ENCODE peak calls at places on chromosome 1, in eight cellular contexts. K is lower leg skin, T is mammary epithelial cell, J is KG1, G is amniotic epithelial cell, P is GM20000, E is NCI-H774, V is AG20443. A is an unnamed sample.
A peak's percentile ranks its signal among the peaks of the same experiment; 100 is the strongest.

GRCh38 chr1:101112051-101112770 is 86.6 kb upstream of the DPH5 start:
- DNase-seq in P (peak; percentile 26), V (no peak), T (no peak), G (no peak), E (no peak), K (peak; percentile 34), J (peak; percentile 60), A (no peak)

GRCh38 chr1:158116768-158117167 is 63.9 kb upstream of the CD1D start:
- DNase-seq in P (no peak), V (no peak), T (no peak), E (no peak), J (no peak), K (no peak), G (no peak), A (no peak)

GRCh38 chr1:54542962-54543539 is 5.0 kb upstream of the ACOT11 start:
- DNase-seq in K (no peak), T (no peak), J (peak; percentile 50), P (no peak), E (no peak), G (peak; percentile 57), V (no peak), A (peak; percentile 41)

GRCh38 chr1:147502760-147503159 is 38.5 kb upstream of the BCL9 start:
- DNase-seq in T (no peak), P (no peak), E (no peak), G (no peak), V (no peak), K (no peak), J (no peak), A (no peak)

GRCh38 chr1:1853593-1854257 is 37.2 kb downstream of the GNB1 start:
- DNase-seq in T (no peak), V (no peak), E (no peak), J (no peak), K (no peak), G (no peak), P (no peak), A (no peak)

GRCh38 chr1:10106241-10106640 is 73.5 kb downstream of the UBE4B start:
- DNase-seq in P (no peak), T (no peak), E (no peak), G (no peak), J (no peak), K (no peak), V (no peak), A (no peak)

GRCh38 chr1:157773723-157774350 is 3.1 kb downstream of the FCRL2 start:
- DNase-seq in G (no peak), J (no peak), K (no peak), P (peak; percentile 36), V (no peak), E (no peak), T (no peak), A (no peak)

GRCh38 chr1:61887921-61888564 is 145.8 kb downstream of the PATJ start:
- DNase-seq in T (no peak), V (peak; percentile 13), P (no peak), J (no peak), G (no peak), K (no peak), E (no peak), A (no peak)

GRCh38 chr1:209104646-209105045 is 478.9 kb upstream of the CAMK1G start:
- DNase-seq in T (no peak), J (no peak), P (no peak), K (no peak), V (no peak), G (no peak), E (no peak), A (no peak)